ENCODE peak calls at places on chromosomes 4 and X, in five cellular contexts. One of them, this sample, is unnamed.

GRCh38 chrX:14039344-14039743 is 9.7 kb upstream of the GEMIN8 start:
- DNase-seq in nephron progenitor cell: peak; percentile 44
- DNase-seq in T-helper 22 cell: peak; percentile 37
- DNase-seq in hypothalamus: no peak
- DNase-seq in CD4-positive, alpha-beta T cell: peak; percentile 26
- DNase-seq in this sample: no peak

GRCh38 chr4:2469192-2469984 is 482 bp downstream of the RNF4 start:
- DNase-seq in nephron progenitor cell: peak; percentile 58
- DNase-seq in T-helper 22 cell: peak; percentile 66
- DNase-seq in hypothalamus: no peak
- DNase-seq in CD4-positive, alpha-beta T cell: peak; percentile 61
- DNase-seq in this sample: peak; percentile 48

GRCh38 chr4:26780524-26780923 is 80.1 kb upstream of the STIM2 start:
- DNase-seq in nephron progenitor cell: no peak
- DNase-seq in T-helper 22 cell: no peak
- DNase-seq in hypothalamus: no peak
- DNase-seq in CD4-positive, alpha-beta T cell: no peak
- DNase-seq in this sample: no peak

GRCh38 chrX:150205011-150205410 is 158.1 kb upstream of the MAMLD1 start:
- DNase-seq in nephron progenitor cell: no peak
- DNase-seq in T-helper 22 cell: no peak
- DNase-seq in hypothalamus: no peak
- DNase-seq in CD4-positive, alpha-beta T cell: no peak
- DNase-seq in this sample: no peak

GRCh38 chr4:100681289-100681688 is 163.5 kb upstream of the EMCN start:
- DNase-seq in nephron progenitor cell: no peak
- DNase-seq in T-helper 22 cell: no peak
- DNase-seq in hypothalamus: no peak
- DNase-seq in CD4-positive, alpha-beta T cell: no peak
- DNase-seq in this sample: no peak

GRCh38 chrX:48471504-48471903 is 1.4 kb upstream of the SLC38A5 start:
- DNase-seq in nephron progenitor cell: no peak
- DNase-seq in T-helper 22 cell: no peak
- DNase-seq in hypothalamus: no peak
- DNase-seq in CD4-positive, alpha-beta T cell: no peak
- DNase-seq in this sample: no peak

GRCh38 chr4:5451243-5451642 is 257.1 kb downstream of the EVC2 start:
- DNase-seq in nephron progenitor cell: no peak
- DNase-seq in T-helper 22 cell: no peak
- DNase-seq in hypothalamus: no peak
- DNase-seq in CD4-positive, alpha-beta T cell: no peak
- DNase-seq in this sample: no peak

GRCh38 chrX:150085881-150086280 is 147.6 kb upstream of the EOLA2 start:
- DNase-seq in nephron progenitor cell: no peak
- DNase-seq in T-helper 22 cell: no peak
- DNase-seq in hypothalamus: no peak
- DNase-seq in CD4-positive, alpha-beta T cell: no peak
- DNase-seq in this sample: no peak

GRCh38 chr4:5638316-5638715 is 70.0 kb downstream of the EVC2 start:
- DNase-seq in nephron progenitor cell: no peak
- DNase-seq in T-helper 22 cell: no peak
- DNase-seq in hypothalamus: no peak
- DNase-seq in CD4-positive, alpha-beta T cell: no peak
- DNase-seq in this sample: no peak

GRCh38 chrX:72296991-72297390 is 8.7 kb downstream of the CITED1 start:
- DNase-seq in nephron progenitor cell: no peak
- DNase-seq in T-helper 22 cell: no peak
- DNase-seq in hypothalamus: no peak
- DNase-seq in CD4-positive, alpha-beta T cell: no peak
- DNase-seq in this sample: no peak

GRCh38 chr4:53476232-53477037 is 99.0 kb downstream of the FIP1L1 start:
- DNase-seq in nephron progenitor cell: no peak
- DNase-seq in T-helper 22 cell: no peak
- DNase-seq in hypothalamus: no peak
- DNase-seq in CD4-positive, alpha-beta T cell: no peak
- DNase-seq in this sample: no peak

GRCh38 chrX:36443007-36443406 is 523.5 kb downstream of the CFAP47 start:
- DNase-seq in nephron progenitor cell: no peak
- DNase-seq in T-helper 22 cell: no peak
- DNase-seq in hypothalamus: no peak
- DNase-seq in CD4-positive, alpha-beta T cell: no peak
- DNase-seq in this sample: no peak

This sample was measured in caudate nucleus.